ENCODE peak calls at places on chromosomes 11 and 22, in six cellular contexts. E, F, N, L, X and P are unnamed samples.

GRCh38 chr11:121634889-121635288 is 182.1 kb upstream of the SORL1-AS1 start:
- DNase-seq in L (no peak), E (peak; percentile 76), F (peak; percentile 96), N (peak; percentile 11), X (no peak), P (no peak)

GRCh38 chr11:3092603-3093141 is 35.4 kb upstream of the CARS1 start:
- DNase-seq in X (no peak), F (no peak), N (no peak), L (no peak), E (no peak), P (no peak)

GRCh38 chr11:129023968-129024676 is 81.5 kb upstream of the TP53AIP1 start:
- DNase-seq in E (no peak), L (peak; percentile 75), F (peak; percentile 5), N (peak; percentile 40), X (peak; percentile 17), P (peak; percentile 11)

GRCh38 chr11:74559934-74560309 is 32.5 kb upstream of the POLD3 start:
- DNase-seq in E (no peak), X (no peak), F (peak; percentile 43), N (no peak), L (no peak), P (no peak)

GRCh38 chr11:13354335-13354734 is 76.7 kb downstream of the BMAL1 start:
- DNase-seq in X (no peak), F (peak; percentile 29), N (peak; percentile 70), L (peak; percentile 70), E (no peak), P (no peak)

GRCh38 chr11:33695051-33695566 is 5.5 kb downstream of the C11orf91 start:
- DNase-seq in L (no peak), X (no peak), F (no peak), E (no peak), N (no peak), P (no peak)

GRCh38 chr11:75826463-75827220 is 11.6 kb downstream of the UVRAG start:
- DNase-seq in N (peak; percentile 28), F (peak; percentile 23), X (no peak), E (peak; percentile 78), L (no peak), P (no peak)

GRCh38 chr11:114280696-114281095 is 15.5 kb upstream of the NNMT start:
- DNase-seq in E (peak; percentile 94), N (peak; percentile 80), L (peak; percentile 92), F (peak; percentile 85), X (peak; percentile 85), P (peak; percentile 66)

GRCh38 chr11:90555477-90555876 is 332.6 kb upstream of the CHORDC1 start:
- DNase-seq in X (no peak), F (no peak), N (no peak), L (no peak), E (no peak), P (no peak)

GRCh38 chr11:65559951-65560537 is 1.9 kb upstream of the LTBP3 start:
- DNase-seq in E (peak; percentile 68), N (peak; percentile 96), X (no peak), L (peak; percentile 63), F (peak; percentile 53), P (no peak)

GRCh38 chr11:19573666-19574065 is 139.0 kb upstream of the NAV2 start:
- DNase-seq in L (no peak), N (no peak), X (no peak), F (no peak), E (no peak), P (no peak)

GRCh38 chr11:133955945-133956421 is 785 bp downstream of the IGSF9B start:
- DNase-seq in N (peak; percentile 17), E (no peak), F (no peak), X (no peak), L (no peak), P (no peak)

GRCh38 chr11:46248270-46249102 is 29.0 kb upstream of the CREB3L1 start:
- DNase-seq in F (peak; percentile 98), E (peak; percentile 96), L (peak; percentile 68), X (no peak), N (peak; percentile 92), P (no peak)

GRCh38 chr11:83951521-83951920 is 665.4 kb upstream of the CCDC90B start:
- DNase-seq in E (no peak), X (no peak), F (no peak), L (no peak), N (no peak), P (no peak)

DNA sequence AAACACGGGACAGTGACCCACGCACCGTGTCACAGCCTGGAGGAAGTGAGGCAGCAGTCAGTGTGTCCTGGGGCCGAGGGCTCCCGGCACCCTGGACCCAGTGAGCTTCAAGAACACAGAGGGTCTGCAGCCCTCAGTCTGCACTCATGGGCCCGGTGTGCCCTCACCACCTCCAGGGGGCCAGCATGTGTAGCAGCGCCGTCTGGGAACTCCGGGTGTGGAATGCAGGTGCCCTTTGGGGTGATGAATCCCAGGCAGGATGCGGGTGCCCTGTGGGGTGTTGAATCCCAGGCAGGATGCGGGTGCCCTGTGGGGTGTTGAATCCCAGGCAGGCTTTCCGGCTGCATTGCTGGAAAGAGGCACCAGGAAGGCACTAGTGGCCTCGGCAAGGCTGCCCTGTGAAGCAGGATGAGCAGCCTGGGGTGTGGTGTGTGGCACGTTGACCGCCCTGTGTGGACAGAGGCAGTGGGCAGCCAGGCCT is 1399.9 kb downstream of the BRD1 start:
- DNase-seq in F (no peak), E (no peak), X (no peak), L (no peak), N (no peak), P (no peak)
- H3K9me3 ChIP-seq in F (peaks cover 70% of the 10 kb centered on the region), E (no peaks in the 10 kb centered on the region), X (no peaks in the 10 kb centered on the region), L (no peaks in the 10 kb centered on the region), N (peaks cover 3% of the 10 kb centered on the region), P (no peaks in the 10 kb centered on the region)

DNA sequence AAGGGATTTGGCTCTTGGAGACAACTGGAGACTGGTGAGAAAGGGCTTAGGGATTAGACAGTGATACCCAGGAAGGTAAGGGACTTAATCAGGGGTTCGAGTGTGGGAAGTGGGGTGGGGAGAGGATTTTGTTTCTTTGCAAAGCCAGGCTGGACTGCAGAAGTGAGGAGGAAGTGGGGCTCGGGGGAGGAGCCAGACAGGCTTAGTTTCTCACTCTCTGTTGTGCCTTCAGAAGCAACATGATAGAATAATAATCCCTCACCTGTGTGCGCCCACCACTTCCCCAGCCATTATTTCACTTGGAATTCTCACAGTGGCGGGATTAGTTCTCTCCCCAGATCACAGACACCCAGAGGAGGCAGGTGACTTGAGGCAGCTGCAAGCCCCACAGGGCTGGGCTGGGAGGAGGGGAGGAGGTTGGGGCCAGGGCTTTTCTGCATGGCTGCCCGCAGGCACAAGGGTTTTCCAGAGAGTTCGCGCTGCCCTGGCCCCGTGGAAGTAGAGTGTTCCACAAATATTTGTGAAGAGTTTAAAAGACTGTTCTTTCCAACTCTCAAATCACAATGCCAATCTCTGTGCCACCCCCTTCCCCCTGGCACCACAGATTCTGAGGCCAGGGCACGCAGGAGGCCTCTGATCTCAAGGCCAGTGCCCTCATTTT is 4.0 kb upstream of the SEC14L2 start:
- DNase-seq in X (no peak), E (no peak), N (no peak), L (no peak), F (no peak), P (no peak)
- H3K18ac ChIP-seq in X (peak overlapping the region; percentile 40), E (no peak overlapping the region), N (no peak overlapping the region), L (no peak overlapping the region), F (no peak overlapping the region), P (peak overlapping the region; percentile 3)

DNA sequence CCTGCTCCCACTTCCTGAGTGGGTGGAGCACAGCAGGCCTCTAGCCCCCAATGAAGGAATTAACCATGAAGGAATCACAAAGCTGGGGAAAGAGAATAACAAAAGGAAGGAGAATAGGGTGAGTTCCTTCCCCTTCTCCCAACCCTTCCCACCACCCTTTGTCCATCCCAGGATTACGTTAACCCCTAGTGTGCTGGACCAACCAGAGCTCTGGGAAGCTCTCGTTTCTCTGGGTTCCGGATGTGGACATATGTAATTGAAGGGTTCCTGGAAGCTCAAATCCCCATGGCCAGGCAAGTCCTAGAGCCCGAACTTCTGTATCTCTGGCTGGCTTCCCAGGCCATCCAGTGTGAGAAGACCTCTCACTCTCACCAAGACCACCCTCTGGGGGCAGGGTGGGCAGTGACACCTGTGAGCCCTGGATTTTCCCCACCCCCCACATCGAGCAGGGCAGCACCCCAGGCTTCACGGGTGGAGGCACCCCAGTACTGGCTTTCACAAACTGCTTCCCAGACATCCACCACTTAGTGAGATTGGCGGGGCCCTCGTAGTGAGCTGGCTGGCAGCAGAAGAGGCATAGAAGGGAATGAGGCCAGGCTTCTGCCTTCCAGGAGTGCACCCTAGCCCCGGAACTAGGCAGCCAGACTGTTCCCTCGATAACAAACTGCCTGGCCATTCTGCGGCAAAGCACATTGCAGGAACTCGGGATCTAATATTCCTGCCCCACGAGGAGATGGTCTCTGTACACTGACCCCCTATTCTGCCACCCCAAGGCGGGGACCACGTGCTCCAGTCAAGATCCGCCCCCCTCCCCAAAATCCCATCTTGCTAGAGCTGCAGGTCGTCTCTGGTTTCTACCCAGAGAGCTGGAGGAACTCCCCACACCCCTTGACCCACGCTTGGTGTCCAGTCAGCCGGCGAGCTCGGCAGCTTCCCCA is 2.1 kb downstream of the NECTIN1 start:
- DNase-seq in X (no peak), L (peak; percentile 83), F (no peak), N (no peak), E (no peak), P (peak; percentile 68)
- H2BK120ac ChIP-seq in X (peak overlapping the region; percentile 50), L (no peak overlapping the region), F (no peak overlapping the region), N (no peak overlapping the region), E (no peak overlapping the region), P (peak overlapping the region; percentile 90)

DNA sequence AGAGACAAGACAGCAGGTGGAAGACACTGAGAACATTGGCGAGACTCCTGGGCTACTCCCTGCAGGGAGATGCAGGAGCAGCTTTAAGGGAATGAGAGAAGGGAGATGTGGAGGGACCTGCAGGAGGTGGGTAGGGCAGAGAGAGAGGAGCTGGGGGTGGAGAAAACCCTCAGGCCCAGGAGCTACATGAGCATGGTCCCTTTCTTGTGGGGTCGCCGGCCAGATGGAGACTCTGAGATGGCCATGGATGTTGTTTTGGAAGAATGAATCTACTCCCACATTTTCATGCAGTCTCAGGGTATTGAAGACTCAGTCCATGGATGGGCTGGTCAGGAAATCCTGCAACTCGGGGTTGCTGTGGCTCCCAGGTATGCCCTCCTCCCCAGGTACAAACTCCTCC is 1381.9 kb downstream of the TBC1D22A start:
- DNase-seq in N (no peak), E (no peak), F (no peak), L (no peak), X (no peak), P (no peak)
- H3K9me3 ChIP-seq in N (peaks cover 3% of the 10 kb centered on the region), E (no peaks in the 10 kb centered on the region), F (peaks cover 71% of the 10 kb centered on the region), L (no peaks in the 10 kb centered on the region), X (no peaks in the 10 kb centered on the region), P (no peaks in the 10 kb centered on the region)

GRCh38 chr22:37310815-37311595 is 28.7 kb downstream of the CYTH4 start:
- DNase-seq in F (no peak), L (no peak), X (no peak), N (peak; percentile 31), E (no peak), P (no peak)
- H3K18ac ChIP-seq in F (no peak overlapping the region), L (no peak overlapping the region), X (no peak overlapping the region), N (no peak overlapping the region), E (peak overlapping the region; percentile 63), P (peak overlapping the region; percentile 39)

GRCh38 chr11:9362393-9362863 is 22.0 kb upstream of the IPO7 start:
- DNase-seq in X (no peak), N (no peak), F (no peak), L (peak; percentile 47), E (peak; percentile 28), P (no peak)
- H2BK120ac ChIP-seq in X (no peak overlapping the region), N (peak overlapping the region; percentile 93), F (peak overlapping the region; percentile 99), L (no peak overlapping the region), E (peak overlapping the region; percentile 6), P (no peak overlapping the region)

DNA sequence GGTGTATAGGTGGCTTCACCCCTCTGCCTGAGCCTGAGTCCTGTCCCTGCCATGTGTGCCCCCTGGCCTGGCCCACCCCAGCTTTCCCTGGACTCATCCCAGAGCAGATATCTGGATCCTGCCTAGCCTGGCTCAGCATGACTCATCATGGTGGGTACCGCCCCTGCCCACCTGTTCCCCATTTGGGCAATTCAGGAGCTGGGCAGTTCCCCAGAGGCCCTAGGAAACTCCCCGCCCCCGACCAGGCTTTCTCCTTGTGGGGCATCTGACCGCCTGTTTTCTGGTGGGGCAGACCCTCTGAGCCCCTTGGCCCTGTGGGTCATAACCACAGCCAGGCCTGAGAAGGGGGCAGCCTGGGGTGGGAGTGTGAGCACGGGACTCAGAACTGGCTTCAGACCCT is 4.4 kb downstream of the TSPO start:
- DNase-seq in L (no peak), X (no peak), E (no peak), N (no peak), F (no peak), P (no peak)
- H3K9me3 ChIP-seq in L (no peaks in the 10 kb centered on the region), X (no peaks in the 10 kb centered on the region), E (no peaks in the 10 kb centered on the region), N (no peaks in the 10 kb centered on the region), F (no peaks in the 10 kb centered on the region), P (no peaks in the 10 kb centered on the region)